ENCODE peak calls at places on chromosomes 6 and 20, in four cellular contexts. One of them, this sample, is unnamed.
A peak's percentile ranks its signal among the peaks of the same experiment; 100 is the strongest.

GRCh38 chr6:44057931-44058616 is 69.2 kb downstream of the MRPL14 start:
- DNase-seq in left lung: no peak
- DNase-seq in naive thymus-derived CD4-positive, alpha-beta T cell: no peak
- DNase-seq in HCT116: no peak
- DNase-seq in this sample: no peak

GRCh38 chr6:119163006-119163405 is 84.5 kb upstream of the FAM184A start:
- DNase-seq in left lung: no peak
- DNase-seq in naive thymus-derived CD4-positive, alpha-beta T cell: no peak
- DNase-seq in HCT116: no peak
- DNase-seq in this sample: no peak

GRCh38 chr6:75275067-75275466 is 9.5 kb downstream of the TMEM30A start:
- DNase-seq in left lung: no peak
- DNase-seq in naive thymus-derived CD4-positive, alpha-beta T cell: no peak
- DNase-seq in HCT116: no peak
- DNase-seq in this sample: no peak

GRCh38 chr6:123965894-123966293 is 162.2 kb downstream of the NKAIN2 start:
- DNase-seq in left lung: no peak
- DNase-seq in naive thymus-derived CD4-positive, alpha-beta T cell: no peak
- DNase-seq in HCT116: no peak
- DNase-seq in this sample: no peak

GRCh38 chr6:83231146-83231545 is 38.0 kb downstream of the RWDD2A start:
- DNase-seq in left lung: no peak
- DNase-seq in naive thymus-derived CD4-positive, alpha-beta T cell: no peak
- DNase-seq in HCT116: no peak
- DNase-seq in this sample: no peak

GRCh38 chr20:51966296-51966971 is 164.1 kb upstream of the SALL4 start:
- DNase-seq in left lung: no peak
- DNase-seq in naive thymus-derived CD4-positive, alpha-beta T cell: no peak
- DNase-seq in HCT116: peak; percentile 81
- DNase-seq in this sample: no peak

GRCh38 chr6:36126553-36127458 is 3.5 kb upstream of the MAPK13 start:
- DNase-seq in left lung: no peak
- DNase-seq in naive thymus-derived CD4-positive, alpha-beta T cell: no peak
- DNase-seq in HCT116: no peak
- DNase-seq in this sample: no peak

GRCh38 chr20:39698706-39699211 is 736.6 kb downstream of the DHX35 start:
- DNase-seq in left lung: no peak
- DNase-seq in naive thymus-derived CD4-positive, alpha-beta T cell: no peak
- DNase-seq in HCT116: no peak
- DNase-seq in this sample: no peak

GRCh38 chr20:6169251-6169650 is 46.4 kb upstream of the FERMT1 start:
- DNase-seq in left lung: no peak
- DNase-seq in naive thymus-derived CD4-positive, alpha-beta T cell: no peak
- DNase-seq in HCT116: no peak
- DNase-seq in this sample: no peak

GRCh38 chr6:124551711-124552233 is 410.5 kb upstream of the RNF217 start:
- DNase-seq in left lung: no peak
- DNase-seq in naive thymus-derived CD4-positive, alpha-beta T cell: no peak
- DNase-seq in HCT116: no peak
- DNase-seq in this sample: no peak

GRCh38 chr6:13402711-13403110 is 74.4 kb upstream of the TBC1D7 start:
- DNase-seq in left lung: no peak
- DNase-seq in naive thymus-derived CD4-positive, alpha-beta T cell: no peak
- DNase-seq in HCT116: no peak
- DNase-seq in this sample: no peak

GRCh38 chr20:23937303-23938117 is 51.1 kb downstream of the GGTLC1 start:
- DNase-seq in left lung: no peak
- DNase-seq in naive thymus-derived CD4-positive, alpha-beta T cell: peak; percentile 57
- DNase-seq in HCT116: peak; percentile 16
- DNase-seq in this sample: peak; percentile 64

GRCh38 chr6:153131037-153131981 is at the start of gene RGS17:
- DNase-seq in left lung: peak; percentile 82
- DNase-seq in naive thymus-derived CD4-positive, alpha-beta T cell: peak; percentile 13
- DNase-seq in HCT116: no peak
- DNase-seq in this sample: peak; percentile 25

GRCh38 chr6:150301871-150302800 is 66.7 kb upstream of the IYD start:
- DNase-seq in left lung: no peak
- DNase-seq in naive thymus-derived CD4-positive, alpha-beta T cell: no peak
- DNase-seq in HCT116: peak; percentile 67
- DNase-seq in this sample: no peak

GRCh38 chr6:158536084-158536890 is 23.6 kb upstream of the TMEM181 start:
- DNase-seq in left lung: peak; percentile 88
- DNase-seq in naive thymus-derived CD4-positive, alpha-beta T cell: peak; percentile 52
- DNase-seq in HCT116: peak; percentile 37
- DNase-seq in this sample: peak; percentile 75

GRCh38 chr20:48015943-48016723 is 230.9 kb upstream of the SULF2 start:
- DNase-seq in left lung: no peak
- DNase-seq in naive thymus-derived CD4-positive, alpha-beta T cell: no peak
- DNase-seq in HCT116: no peak
- DNase-seq in this sample: no peak

GRCh38 chr20:1946762-1947534 is 46.9 kb downstream of the PDYN start:
- DNase-seq in left lung: peak; percentile 86
- DNase-seq in naive thymus-derived CD4-positive, alpha-beta T cell: no peak
- DNase-seq in HCT116: no peak
- DNase-seq in this sample: no peak

GRCh38 chr6:31586596-31586995 is 519 bp downstream of the LST1 start:
- DNase-seq in left lung: peak; percentile 82
- DNase-seq in naive thymus-derived CD4-positive, alpha-beta T cell: no peak
- DNase-seq in HCT116: no peak
- DNase-seq in this sample: peak; percentile 48

GRCh38 chr6:35392773-35393672 is 50.7 kb downstream of the PPARD start:
- DNase-seq in left lung: no peak
- DNase-seq in naive thymus-derived CD4-positive, alpha-beta T cell: no peak
- DNase-seq in HCT116: no peak
- DNase-seq in this sample: no peak

GRCh38 chr20:39112196-39112743 is 150.1 kb downstream of the DHX35 start:
- DNase-seq in left lung: no peak
- DNase-seq in naive thymus-derived CD4-positive, alpha-beta T cell: no peak
- DNase-seq in HCT116: peak; percentile 50
- DNase-seq in this sample: no peak

GRCh38 chr6:84280030-84280429 is 52.6 kb upstream of the CEP162 start:
- DNase-seq in left lung: no peak
- DNase-seq in naive thymus-derived CD4-positive, alpha-beta T cell: no peak
- DNase-seq in HCT116: no peak
- DNase-seq in this sample: no peak

GRCh38 chr20:48614593-48615274 is 213.1 kb downstream of the PREX1 start:
- DNase-seq in left lung: peak; percentile 38
- DNase-seq in naive thymus-derived CD4-positive, alpha-beta T cell: no peak
- DNase-seq in HCT116: no peak
- DNase-seq in this sample: no peak

GRCh38 chr6:3272911-3273547 is 14.3 kb downstream of the PSMG4 start:
- DNase-seq in left lung: no peak
- DNase-seq in naive thymus-derived CD4-positive, alpha-beta T cell: no peak
- DNase-seq in HCT116: no peak
- DNase-seq in this sample: no peak

GRCh38 chr20:35939264-35939663 is 15.0 kb downstream of the SCAND1 start:
- DNase-seq in left lung: no peak
- DNase-seq in naive thymus-derived CD4-positive, alpha-beta T cell: no peak
- DNase-seq in HCT116: no peak
- DNase-seq in this sample: no peak

GRCh38 chr20:4443016-4443415 is 278.7 kb upstream of the PRND start:
- DNase-seq in left lung: no peak
- DNase-seq in naive thymus-derived CD4-positive, alpha-beta T cell: no peak
- DNase-seq in HCT116: no peak
- DNase-seq in this sample: no peak

GRCh38 chr6:25413506-25413905 is 134.3 kb downstream of the CARMIL1 start:
- DNase-seq in left lung: no peak
- DNase-seq in naive thymus-derived CD4-positive, alpha-beta T cell: no peak
- DNase-seq in HCT116: no peak
- DNase-seq in this sample: no peak

GRCh38 chr20:10337291-10337690 is 96.7 kb downstream of the MKKS start:
- DNase-seq in left lung: no peak
- DNase-seq in naive thymus-derived CD4-positive, alpha-beta T cell: no peak
- DNase-seq in HCT116: no peak
- DNase-seq in this sample: no peak

GRCh38 chr6:169415179-169415578 is 161.5 kb upstream of the THBS2 start:
- DNase-seq in left lung: no peak
- DNase-seq in naive thymus-derived CD4-positive, alpha-beta T cell: no peak
- DNase-seq in HCT116: no peak
- DNase-seq in this sample: no peak

GRCh38 chr6:163585932-163586437 is 171.5 kb downstream of the QKI start:
- DNase-seq in left lung: peak; percentile 79
- DNase-seq in naive thymus-derived CD4-positive, alpha-beta T cell: no peak
- DNase-seq in HCT116: peak; percentile 60
- DNase-seq in this sample: no peak

GRCh38 chr20:34965051-34965450 is 9.4 kb downstream of the MYH7B start:
- DNase-seq in left lung: no peak
- DNase-seq in naive thymus-derived CD4-positive, alpha-beta T cell: no peak
- DNase-seq in HCT116: no peak
- DNase-seq in this sample: no peak

GRCh38 chr20:7330850-7331249 is 563.4 kb downstream of the BMP2 start:
- DNase-seq in left lung: no peak
- DNase-seq in naive thymus-derived CD4-positive, alpha-beta T cell: no peak
- DNase-seq in HCT116: no peak
- DNase-seq in this sample: no peak

GRCh38 chr6:100175814-100176275 is 181.8 kb upstream of the MCHR2 start:
- DNase-seq in left lung: no peak
- DNase-seq in naive thymus-derived CD4-positive, alpha-beta T cell: no peak
- DNase-seq in HCT116: no peak
- DNase-seq in this sample: no peak

GRCh38 chr6:24126586-24127192 is 674 bp downstream of the NRSN1 start:
- DNase-seq in left lung: no peak
- DNase-seq in naive thymus-derived CD4-positive, alpha-beta T cell: no peak
- DNase-seq in HCT116: peak; percentile 7
- DNase-seq in this sample: peak; percentile 13

GRCh38 chr20:62587757-62588402 is 54.4 kb upstream of the SLCO4A1 start:
- DNase-seq in left lung: peak; percentile 91
- DNase-seq in naive thymus-derived CD4-positive, alpha-beta T cell: no peak
- DNase-seq in HCT116: no peak
- DNase-seq in this sample: no peak

GRCh38 chr6:148200302-148200701 is 142.3 kb upstream of the SASH1 start:
- DNase-seq in left lung: no peak
- DNase-seq in naive thymus-derived CD4-positive, alpha-beta T cell: no peak
- DNase-seq in HCT116: no peak
- DNase-seq in this sample: no peak

GRCh38 chr20:9884666-9885065 is 45.8 kb upstream of the PAK5 start:
- DNase-seq in left lung: no peak
- DNase-seq in naive thymus-derived CD4-positive, alpha-beta T cell: no peak
- DNase-seq in HCT116: no peak
- DNase-seq in this sample: no peak

GRCh38 chr6:156878688-156879087 is 101.5 kb downstream of the ARID1B start:
- DNase-seq in left lung: no peak
- DNase-seq in naive thymus-derived CD4-positive, alpha-beta T cell: no peak
- DNase-seq in HCT116: no peak
- DNase-seq in this sample: no peak
- H3K4me1 ChIP-seq in left lung: peaks cover 48% of the 10 kb centered on the region
- H3K4me1 ChIP-seq in naive thymus-derived CD4-positive, alpha-beta T cell: peaks cover 33% of the 10 kb centered on the region
- H3K4me1 ChIP-seq in HCT116: no peaks in the 10 kb centered on the region
- H3K4me1 ChIP-seq in this sample: peaks cover 59% of the 10 kb centered on the region

GRCh38 chr6:33686981-33687975 is 24.2 kb downstream of the UQCC2 start:
- DNase-seq in left lung: no peak
- DNase-seq in naive thymus-derived CD4-positive, alpha-beta T cell: no peak
- DNase-seq in HCT116: no peak
- DNase-seq in this sample: no peak

GRCh38 chr6:33685411-33686224 is 25.9 kb downstream of the UQCC2 start:
- DNase-seq in left lung: peak; percentile 76
- DNase-seq in naive thymus-derived CD4-positive, alpha-beta T cell: no peak
- DNase-seq in HCT116: no peak
- DNase-seq in this sample: no peak

GRCh38 chr6:33684983-33685382 is 26.5 kb downstream of the UQCC2 start:
- DNase-seq in left lung: no peak
- DNase-seq in naive thymus-derived CD4-positive, alpha-beta T cell: no peak
- DNase-seq in HCT116: no peak
- DNase-seq in this sample: no peak

GRCh38 chr6:33688006-33688405 is 23.5 kb downstream of the UQCC2 start:
- DNase-seq in left lung: no peak
- DNase-seq in naive thymus-derived CD4-positive, alpha-beta T cell: no peak
- DNase-seq in HCT116: no peak
- DNase-seq in this sample: no peak

DNA sequence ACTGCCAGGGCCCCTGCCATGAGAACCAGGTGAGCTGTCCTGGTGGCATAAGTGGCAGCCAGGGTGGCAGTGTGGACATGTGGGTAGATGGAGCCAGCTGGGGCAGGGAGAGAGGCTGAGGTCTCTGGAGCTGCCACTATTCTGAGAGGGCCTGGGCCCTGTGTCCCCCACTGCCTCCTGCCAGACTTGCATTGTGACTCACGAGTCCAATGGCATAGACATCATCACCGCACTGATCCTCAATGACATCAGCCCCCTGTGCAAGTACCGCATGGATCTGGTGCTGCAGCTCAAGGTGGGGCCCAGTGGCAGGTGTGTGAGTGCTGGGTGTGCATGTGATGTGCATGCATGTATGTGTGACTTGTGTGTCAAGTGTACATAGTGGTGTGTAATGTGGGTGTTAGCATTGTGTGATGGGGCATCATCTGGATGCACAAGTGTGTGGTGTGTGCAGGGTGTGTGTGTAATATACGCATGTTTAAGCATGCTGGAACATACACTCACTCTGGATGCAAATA is 25.2 kb downstream of the UQCC2 start:
- DNase-seq in left lung: no peak
- DNase-seq in naive thymus-derived CD4-positive, alpha-beta T cell: no peak
- DNase-seq in HCT116: no peak
- DNase-seq in this sample: no peak
- H3K36me3 ChIP-seq in left lung: peaks cover 100% of the 10 kb centered on the region
- H3K36me3 ChIP-seq in naive thymus-derived CD4-positive, alpha-beta T cell: peaks cover 15% of the 10 kb centered on the region
- H3K36me3 ChIP-seq in HCT116: peaks cover 71% of the 10 kb centered on the region
- H3K36me3 ChIP-seq in this sample: peaks cover 70% of the 10 kb centered on the region

DNA sequence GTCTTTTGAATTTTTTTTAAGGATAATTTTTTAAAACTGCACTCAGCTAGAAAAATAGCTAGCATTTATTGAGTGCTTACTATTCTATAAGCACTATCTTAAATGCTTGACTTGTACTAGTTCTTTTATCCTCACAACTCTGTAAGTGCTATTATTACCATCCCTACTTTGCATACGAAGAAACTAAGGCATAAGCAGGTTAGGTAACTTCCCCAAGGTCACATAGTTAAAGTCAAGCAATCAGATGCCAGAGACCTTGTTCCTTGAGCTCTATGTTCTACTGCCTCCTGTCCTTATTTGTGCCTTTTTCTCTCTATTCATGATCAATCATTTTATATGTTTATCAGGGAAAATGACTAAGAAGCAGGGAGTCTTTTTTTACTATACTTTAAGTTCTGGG is 65.0 kb downstream of the GCLC start:
- DNase-seq in left lung: no peak
- DNase-seq in naive thymus-derived CD4-positive, alpha-beta T cell: no peak
- DNase-seq in HCT116: no peak
- DNase-seq in this sample: no peak
- H3K27ac ChIP-seq in left lung: no peak overlapping the region
- H3K27ac ChIP-seq in naive thymus-derived CD4-positive, alpha-beta T cell: no peak overlapping the region
- H3K27ac ChIP-seq in HCT116: no peak overlapping the region
- H3K27ac ChIP-seq in this sample: no peak overlapping the region

GRCh38 chr6:11425876-11426275 is 111.7 kb upstream of the TMEM170B start:
- DNase-seq in left lung: no peak
- DNase-seq in naive thymus-derived CD4-positive, alpha-beta T cell: no peak
- DNase-seq in HCT116: no peak
- DNase-seq in this sample: no peak

GRCh38 chr6:11425431-11425871 is 112.1 kb upstream of the TMEM170B start:
- DNase-seq in left lung: no peak
- DNase-seq in naive thymus-derived CD4-positive, alpha-beta T cell: no peak
- DNase-seq in HCT116: no peak
- DNase-seq in this sample: no peak

GRCh38 chr6:11427827-11428245 is 109.7 kb upstream of the TMEM170B start:
- DNase-seq in left lung: no peak
- DNase-seq in naive thymus-derived CD4-positive, alpha-beta T cell: no peak
- DNase-seq in HCT116: no peak
- DNase-seq in this sample: no peak

GRCh38 chr6:11427091-11427739 is 110.3 kb upstream of the TMEM170B start:
- DNase-seq in left lung: no peak
- DNase-seq in naive thymus-derived CD4-positive, alpha-beta T cell: no peak
- DNase-seq in HCT116: no peak
- DNase-seq in this sample: no peak

GRCh38 chr6:11426571-11426970 is 111.0 kb upstream of the TMEM170B start:
- DNase-seq in left lung: no peak
- DNase-seq in naive thymus-derived CD4-positive, alpha-beta T cell: no peak
- DNase-seq in HCT116: no peak
- DNase-seq in this sample: no peak
- H3K4me1 ChIP-seq in left lung: peaks cover 58% of the 10 kb centered on the region
- H3K4me1 ChIP-seq in naive thymus-derived CD4-positive, alpha-beta T cell: peaks cover 4% of the 10 kb centered on the region
- H3K4me1 ChIP-seq in HCT116: peaks cover 20% of the 10 kb centered on the region
- H3K4me1 ChIP-seq in this sample: peaks cover 8% of the 10 kb centered on the region

This sample was measured in CD4-positive, alpha-beta memory T cell.